ENCODE peak calls at places on chromosomes 4 and X, in ten cellular contexts. S, X, V, L, W, R, O, Y, J and Z are unnamed samples.
A peak's percentile ranks its signal among the peaks of the same experiment; 100 is the strongest.

GRCh38 chrX:102712967-102713677 is 874 bp downstream of the GPRASP2 start:
- DNase-seq in S (peak; percentile 33), X (peak; percentile 68), V (peak; percentile 74), L (peak; percentile 52), W (peak; percentile 41), R (peak; percentile 55), O (peak; percentile 35), Y (peak; percentile 61), J (peak; percentile 59), Z (peak; percentile 50)

GRCh38 chrX:3939967-3940610 is 226.6 kb upstream of the PRKX start:
- DNase-seq in S (peak; percentile 41), X (peak; percentile 29), V (no peak), L (peak; percentile 24), W (peak; percentile 20), R (peak; percentile 4), O (no peak), Y (peak; percentile 14), J (peak; percentile 16), Z (peak; percentile 26)

GRCh38 chr4:19722404-19722803 is 529.3 kb upstream of the SLIT2 start:
- DNase-seq in S (no peak), X (no peak), V (no peak), L (no peak), W (no peak), R (no peak), O (no peak), Y (no peak), J (no peak), Z (no peak)

GRCh38 chr4:120921456-120922389 is 803 bp downstream of the PRDM5 start:
- DNase-seq in S (peak; percentile 69), X (peak; percentile 72), V (peak; percentile 77), L (peak; percentile 75), W (peak; percentile 68), R (peak; percentile 71), O (peak; percentile 79), Y (peak; percentile 73), J (peak; percentile 64), Z (peak; percentile 63)

GRCh38 chrX:9117851-9118250 is 83.9 kb upstream of the FAM9B start:
- DNase-seq in S (no peak), X (no peak), V (no peak), L (peak; percentile 3), W (peak; percentile 27), R (no peak), O (no peak), Y (no peak), J (no peak), Z (no peak)

GRCh38 chr4:15864771-15865566 is 73.6 kb downstream of the FGFBP1 start:
- DNase-seq in S (no peak), X (no peak), V (no peak), L (no peak), W (no peak), R (no peak), O (no peak), Y (no peak), J (no peak), Z (no peak)

GRCh38 chr4:137960371-137961050 is 281.6 kb downstream of the SLC7A11 start:
- DNase-seq in S (no peak), X (peak; percentile 75), V (no peak), L (peak; percentile 95), W (peak; percentile 92), R (peak; percentile 87), O (no peak), Y (peak; percentile 84), J (peak; percentile 76), Z (peak; percentile 86)

GRCh38 chrX:71111141-71111843 is at the start of gene IL2RG:
- DNase-seq in S (no peak), X (no peak), V (no peak), L (no peak), W (no peak), R (no peak), O (no peak), Y (no peak), J (no peak), Z (no peak)

GRCh38 chr4:79576480-79576803 is 168.4 kb upstream of the GK2 start:
- DNase-seq in S (peak; percentile 56), X (peak; percentile 61), V (no peak), L (peak; percentile 49), W (peak; percentile 18), R (peak; percentile 57), O (no peak), Y (peak; percentile 56), J (peak; percentile 42), Z (peak; percentile 44)

GRCh38 chr4:138609943-138610350 is 367.8 kb upstream of the SLC7A11 start:
- DNase-seq in S (no peak), X (peak; percentile 73), V (no peak), L (peak; percentile 69), W (peak; percentile 81), R (peak; percentile 62), O (no peak), Y (peak; percentile 88), J (peak; percentile 48), Z (peak; percentile 88)

GRCh38 chr4:177446571-177446970 is 4.3 kb upstream of the AGA start:
- DNase-seq in S (peak; percentile 10), X (no peak), V (no peak), L (no peak), W (no peak), R (no peak), O (no peak), Y (no peak), J (no peak), Z (no peak)

GRCh38 chrX:130083656-130084382 is 26.5 kb downstream of the ELF4 start:
- DNase-seq in S (no peak), X (no peak), V (no peak), L (no peak), W (no peak), R (no peak), O (no peak), Y (no peak), J (no peak), Z (no peak)

GRCh38 chr4:176034498-176034897 is 31.1 kb upstream of the WDR17 start:
- DNase-seq in S (peak; percentile 58), X (peak; percentile 61), V (no peak), L (peak; percentile 68), W (peak; percentile 55), R (peak; percentile 80), O (no peak), Y (peak; percentile 58), J (peak; percentile 64), Z (peak; percentile 57)

GRCh38 chrX:124018031-124018430 is 56.5 kb downstream of the STAG2 start:
- DNase-seq in S (no peak), X (peak; percentile 9), V (no peak), L (peak; percentile 15), W (peak; percentile 5), R (peak; percentile 36), O (no peak), Y (peak; percentile 13), J (no peak), Z (no peak)

GRCh38 chr4:6524436-6524835 is 50.6 kb upstream of the MAN2B2 start:
- DNase-seq in S (no peak), X (no peak), V (no peak), L (no peak), W (no peak), R (no peak), O (no peak), Y (no peak), J (no peak), Z (no peak)

GRCh38 chrX:133645977-133646750 is 230.9 kb upstream of the GPC4 start:
- DNase-seq in S (no peak), X (peak; percentile 91), V (no peak), L (peak; percentile 93), W (peak; percentile 53), R (peak; percentile 88), O (no peak), Y (peak; percentile 57), J (peak; percentile 52), Z (peak; percentile 54)

DNA sequence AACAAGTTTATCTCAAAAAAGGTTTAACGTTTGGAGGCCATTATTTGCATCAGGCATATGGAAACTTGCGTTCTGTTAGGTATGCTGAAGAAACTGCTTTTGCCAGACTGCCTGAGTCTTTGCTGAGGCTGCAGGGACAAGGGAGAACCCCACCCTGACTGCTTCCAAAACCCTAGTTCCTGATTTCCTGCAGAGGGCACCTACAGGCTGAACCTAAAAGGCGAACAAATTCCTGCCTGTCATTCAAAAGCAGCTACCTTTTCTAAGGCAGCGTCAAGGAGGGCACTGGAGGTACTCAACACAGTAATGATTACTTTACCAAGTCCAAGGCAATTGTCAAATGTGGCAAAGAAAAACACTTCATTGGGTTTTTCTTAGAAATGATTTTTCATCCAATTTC is 578 bp upstream of the CORIN start:
- DNase-seq in S (peak; percentile 26), X (no peak), V (no peak), L (no peak), W (no peak), R (no peak), O (no peak), Y (no peak), J (no peak), Z (no peak)
- H3K4me3 ChIP-seq in S (peak overlapping the region; percentile 69), X (no peak overlapping the region), V (peak overlapping the region; percentile 58), L (no peak overlapping the region), W (no peak overlapping the region), R (no peak overlapping the region), O (peak overlapping the region; percentile 74), Y (no peak overlapping the region), J (no peak overlapping the region), Z (no peak overlapping the region)

DNA sequence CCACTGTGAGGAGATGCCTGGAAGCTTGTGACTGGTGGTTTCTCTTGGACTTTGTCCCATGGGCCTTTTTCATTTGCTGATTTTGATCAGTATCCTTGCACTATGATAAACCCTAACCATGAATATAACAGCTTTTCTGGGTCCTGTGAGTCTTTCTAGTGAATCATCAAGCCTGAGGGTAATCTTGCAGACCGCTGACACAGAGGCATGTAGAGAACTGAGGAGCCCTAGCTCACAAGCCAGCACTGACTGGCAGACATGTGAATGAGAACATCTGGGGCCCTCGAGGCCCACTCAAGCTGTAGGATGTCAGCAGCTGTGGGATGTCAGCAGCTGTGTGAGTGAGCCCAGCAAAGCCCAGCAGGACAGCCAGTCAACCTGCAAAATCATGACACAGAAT is 36.7 kb downstream of the HMGB3 start:
- DNase-seq in S (no peak), X (peak; percentile 5), V (no peak), L (peak; percentile 10), W (peak; percentile 46), R (peak; percentile 41), O (no peak), Y (peak; percentile 3), J (peak; percentile 10), Z (no peak)
- TF ChIP-seq CTCF in S (no peak), X (no peak), V (no peak), L (no peak), W (no peak), R (no peak), O (no peak), Y (no peak), J (no peak), Z (no peak)

GRCh38 chrX:24146283-24146865 is 3.2 kb upstream of the ZFX start:
- DNase-seq in S (peak; percentile 37), X (no peak), V (no peak), L (no peak), W (peak; percentile 22), R (no peak), O (no peak), Y (peak; percentile 28), J (peak; percentile 69), Z (peak; percentile 38)
- H3K4me3 ChIP-seq in S (no peak overlapping the region), X (peak overlapping the region; percentile 13), V (peak overlapping the region; percentile 12), L (no peak overlapping the region), W (peak overlapping the region; percentile 24), R (peak overlapping the region; percentile 7), O (peak overlapping the region; percentile 35), Y (no peak overlapping the region), J (no peak overlapping the region), Z (no peak overlapping the region)

GRCh38 chr4:75498041-75498440 is 16.2 kb downstream of the RCHY1 start:
- DNase-seq in S (no peak), X (no peak), V (no peak), L (no peak), W (no peak), R (no peak), O (no peak), Y (no peak), J (no peak), Z (peak; percentile 9)
- TF ChIP-seq CTCF in S (no peak), X (no peak), V (no peak), L (no peak), W (no peak), R (no peak), O (no peak), Y (no peak), J (no peak), Z (no peak)